ENCODE peak calls at places on chromosomes 4 and X, in ten cellular contexts. Q, J, E, C, P, G, Y, K, H and N are unnamed samples.

GRCh38 chrX:141402897-141403610 is 160.7 kb upstream of the SPANXC start:
- DNase-seq in C (no peak), H (no peak), Y (no peak), E (no peak), G (no peak), P (no peak), J (no peak), K (no peak), Q (no peak), N (no peak)

GRCh38 chr4:26022346-26022891 is 108.4 kb downstream of the SMIM20 start:
- DNase-seq in H (no peak), K (no peak), P (no peak), J (peak; percentile 89), Q (peak; percentile 88), C (peak; percentile 56), G (no peak), Y (peak; percentile 93), E (no peak), N (no peak)

GRCh38 chrX:65903750-65904149 is 136.1 kb downstream of the VSIG4 start:
- DNase-seq in G (no peak), P (no peak), Q (no peak), H (no peak), E (no peak), K (no peak), J (no peak), Y (no peak), C (no peak), N (no peak)

GRCh38 chr4:42519803-42520417 is 122.6 kb downstream of the SHISA3 start:
- DNase-seq in K (peak; percentile 19), E (peak; percentile 68), P (no peak), Y (peak; percentile 53), G (peak; percentile 18), Q (peak; percentile 73), C (peak; percentile 47), H (no peak), J (peak; percentile 59), N (no peak)

GRCh38 chrX:65587616-65588526 is 53.3 kb upstream of the LAS1L start:
- DNase-seq in G (peak; percentile 86), J (peak; percentile 67), H (peak; percentile 94), E (no peak), K (no peak), Q (peak; percentile 78), Y (peak; percentile 78), P (peak; percentile 80), C (peak; percentile 30), N (peak; percentile 88)

GRCh38 chrX:118973389-118974087 is 880 bp upstream of the LONRF3 start:
- DNase-seq in K (no peak), G (peak; percentile 18), J (no peak), H (peak; percentile 44), E (peak; percentile 24), C (no peak), Y (no peak), Q (no peak), P (peak; percentile 62), N (peak; percentile 55)

GRCh38 chrX:150308532-150309157 is 54.5 kb upstream of the MAMLD1 start:
- DNase-seq in K (no peak), E (no peak), J (no peak), Q (no peak), H (no peak), P (no peak), C (no peak), Y (peak; percentile 23), G (no peak), N (no peak)

GRCh38 chrX:130665214-130665613 is 237.8 kb downstream of the ENOX2 start:
- DNase-seq in Y (no peak), Q (no peak), G (no peak), C (no peak), P (no peak), E (no peak), K (no peak), H (no peak), J (no peak), N (no peak)

GRCh38 chr4:128590034-128590740 is 219.3 kb upstream of the JADE1 start:
- DNase-seq in K (no peak), Y (no peak), H (no peak), C (no peak), Q (no peak), E (no peak), P (no peak), J (no peak), G (no peak), N (no peak)

GRCh38 chr4:10114147-10114546 is 2.5 kb downstream of the WDR1 start:
- DNase-seq in Q (no peak), G (no peak), H (no peak), J (no peak), P (no peak), C (no peak), K (no peak), E (no peak), Y (no peak), N (peak; percentile 2)

GRCh38 chr4:10116625-10117423 is at the start of gene WDR1:
- DNase-seq in Y (peak; percentile 91), Q (peak; percentile 95), C (peak; percentile 93), K (peak; percentile 71), P (peak; percentile 99), J (peak; percentile 85), G (peak; percentile 97), E (peak; percentile 97), H (peak; percentile 99), N (peak; percentile 98)

GRCh38 chr4:10114607-10115006 is 2.0 kb downstream of the WDR1 start:
- DNase-seq in G (no peak), Q (no peak), K (no peak), Y (no peak), P (no peak), H (peak; percentile 30), C (no peak), J (no peak), E (no peak), N (peak; percentile 5)

GRCh38 chr4:10115657-10116624 is 658 bp downstream of the WDR1 start:
- DNase-seq in K (peak; percentile 23), P (peak; percentile 85), G (peak; percentile 87), Y (no peak), E (peak; percentile 56), C (no peak), Q (peak; percentile 49), H (peak; percentile 71), J (peak; percentile 53), N (peak; percentile 87)

DNA sequence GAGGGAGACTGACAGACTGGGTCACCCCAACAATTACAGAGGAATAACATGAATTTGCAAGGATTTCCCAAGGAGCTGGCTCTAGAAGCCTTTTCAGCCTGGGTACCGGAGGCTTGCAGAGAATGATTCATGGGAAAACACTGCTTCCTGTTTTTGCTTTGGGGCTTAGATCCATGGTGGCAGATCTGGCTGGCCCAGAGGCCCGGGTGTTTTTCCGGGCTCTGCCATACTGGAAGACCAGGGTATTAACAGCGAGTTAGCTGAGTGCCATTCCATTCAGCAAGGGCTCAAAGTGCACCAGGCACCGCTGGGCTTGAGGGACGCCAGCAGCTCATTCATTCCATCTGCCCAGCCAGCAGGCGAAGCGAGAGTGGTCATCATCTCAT is 1.3 kb downstream of the WDR1 start:
- DNase-seq in G (peak; percentile 27), C (no peak), Y (peak; percentile 66), E (no peak), K (no peak), P (no peak), J (peak; percentile 60), H (peak; percentile 38), Q (peak; percentile 78), N (no peak)
- H3K4me3 ChIP-seq in G (peak overlapping the region; percentile 93), C (peak overlapping the region; percentile 84), Y (peak overlapping the region; percentile 77), E (peak overlapping the region; percentile 79), K (peak overlapping the region; percentile 99), P (peak overlapping the region; percentile 85), J (peak overlapping the region; percentile 66), H (peak overlapping the region; percentile 89), Q (peak overlapping the region; percentile 89), N (no peak overlapping the region)

GRCh38 chrX:12441376-12442128 is 303.3 kb downstream of the FRMPD4 start:
- DNase-seq in G (no peak), P (no peak), Q (peak; percentile 90), J (peak; percentile 60), H (no peak), Y (peak; percentile 90), C (peak; percentile 64), E (no peak), K (no peak), N (no peak)
- TF ChIP-seq CTCF in G (no peak), P (no peak), Q (peak; percentile 8), J (no peak), H (no peak), Y (peak; percentile 32), C (no peak), E (no peak), K (no peak), N (no peak)

GRCh38 chr4:56619816-56620215 is 61.3 kb downstream of the HOPX start:
- DNase-seq in Q (no peak), H (no peak), C (no peak), J (no peak), K (no peak), P (no peak), G (no peak), E (peak; percentile 15), Y (no peak), N (no peak)

GRCh38 chr4:56622176-56622575 is 58.9 kb downstream of the HOPX start:
- DNase-seq in Y (peak; percentile 53), J (peak; percentile 90), Q (no peak), E (no peak), H (no peak), P (no peak), G (no peak), K (no peak), C (no peak), N (no peak)

GRCh38 chr4:56619160-56619559 is 61.9 kb downstream of the HOPX start:
- DNase-seq in P (no peak), J (peak; percentile 56), Y (peak; percentile 42), G (no peak), H (no peak), C (peak; percentile 41), K (no peak), Q (peak; percentile 12), E (no peak), N (no peak)

GRCh38 chr4:56613101-56613862 is 67.8 kb downstream of the HOPX start:
- DNase-seq in E (no peak), Y (peak; percentile 87), C (peak; percentile 56), J (peak; percentile 97), H (no peak), G (no peak), P (no peak), Q (peak; percentile 57), K (no peak), N (no peak)

GRCh38 chr4:56618734-56619133 is 62.4 kb downstream of the HOPX start:
- DNase-seq in H (no peak), P (no peak), C (no peak), E (no peak), Y (no peak), Q (no peak), K (no peak), J (no peak), G (no peak), N (no peak)
- H3K4me3 ChIP-seq in H (no peak overlapping the region), P (no peak overlapping the region), C (no peak overlapping the region), E (no peak overlapping the region), Y (no peak overlapping the region), Q (no peak overlapping the region), K (no peak overlapping the region), J (no peak overlapping the region), G (no peak overlapping the region), N (no peak overlapping the region)

DNA sequence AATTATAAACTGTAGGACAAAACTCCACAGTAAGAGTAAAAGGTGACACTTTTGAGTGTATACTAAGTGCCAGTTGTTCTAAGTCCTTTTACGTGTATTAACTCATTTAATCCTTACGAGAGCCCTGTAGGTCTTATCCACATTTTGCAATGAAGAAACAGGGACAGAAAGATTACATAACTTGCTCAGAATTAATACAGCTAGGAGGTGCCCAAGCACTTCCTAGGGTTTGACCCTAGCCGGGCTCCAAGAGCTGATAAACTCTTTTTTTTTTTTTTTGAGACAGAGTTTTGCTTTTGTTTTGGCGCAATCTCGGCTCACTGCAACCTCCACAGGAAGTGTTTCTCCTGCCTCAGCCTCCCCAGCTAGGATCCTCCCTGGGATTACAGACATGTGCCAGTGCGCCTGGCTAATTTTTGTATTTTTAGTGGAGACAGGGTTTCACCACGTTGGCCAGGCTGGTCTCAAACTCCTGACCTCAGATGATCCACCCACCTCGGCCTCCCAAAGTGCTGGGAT is 110.4 kb downstream of the UBE2K start:
- DNase-seq in G (no peak), P (no peak), H (no peak), Y (no peak), E (no peak), Q (no peak), K (no peak), C (no peak), J (no peak), N (no peak)
- TF ChIP-seq CTCF in G (no peak), P (no peak), H (no peak), Y (no peak), E (no peak), Q (no peak), K (no peak), C (no peak), J (no peak), N (no peak)